ENCODE peak calls at places on chromosomes 16 and 17, in six cellular contexts. One of them, this sample, is unnamed.

GRCh38 chr17:40556884-40557414 is 8.3 kb downstream of the CCR7 start:
- DNase-seq in H54: no peak
- DNase-seq in RPMI7951: no peak
- DNase-seq in HT1080: no peak
- DNase-seq in germinal center: no peak
- DNase-seq in Peyer's patch: peak
- DNase-seq in this sample: no peak

GRCh38 chr17:77602062-77602746 is 356.3 kb upstream of the TNRC6C start:
- DNase-seq in H54: no peak
- DNase-seq in RPMI7951: peak
- DNase-seq in HT1080: no peak
- DNase-seq in germinal center: no peak
- DNase-seq in Peyer's patch: no peak
- DNase-seq in this sample: no peak

GRCh38 chr16:10537946-10538345 is 42.5 kb downstream of the EMP2 start:
- DNase-seq in H54: no peak
- DNase-seq in RPMI7951: no peak
- DNase-seq in HT1080: no peak
- DNase-seq in germinal center: no peak
- DNase-seq in Peyer's patch: no peak
- DNase-seq in this sample: no peak

GRCh38 chr17:70808596-70808995 is 639.3 kb downstream of the KCNJ2 start:
- DNase-seq in H54: peak
- DNase-seq in RPMI7951: no peak
- DNase-seq in HT1080: peak
- DNase-seq in germinal center: no peak
- DNase-seq in Peyer's patch: no peak
- DNase-seq in this sample: no peak

GRCh38 chr17:12407495-12407894 is 258.2 kb upstream of the MYOCD start:
- DNase-seq in H54: no peak
- DNase-seq in RPMI7951: no peak
- DNase-seq in HT1080: no peak
- DNase-seq in germinal center: no peak
- DNase-seq in Peyer's patch: no peak
- DNase-seq in this sample: no peak

GRCh38 chr17:16478693-16479092 is 13.3 kb downstream of the LRRC75A start:
- DNase-seq in H54: no peak
- DNase-seq in RPMI7951: no peak
- DNase-seq in HT1080: no peak
- DNase-seq in germinal center: no peak
- DNase-seq in Peyer's patch: no peak
- DNase-seq in this sample: no peak

GRCh38 chr17:36545465-36546417 is 1.0 kb downstream of the GGNBP2 start:
- DNase-seq in H54: peak
- DNase-seq in RPMI7951: peak
- DNase-seq in HT1080: peak
- DNase-seq in germinal center: peak
- DNase-seq in Peyer's patch: peak
- DNase-seq in this sample: peak

GRCh38 chr17:2043785-2044184 is 2.0 kb downstream of the OVCA2 start:
- DNase-seq in H54: peak
- DNase-seq in RPMI7951: peak
- DNase-seq in HT1080: peak
- DNase-seq in germinal center: no peak
- DNase-seq in Peyer's patch: no peak
- DNase-seq in this sample: no peak

GRCh38 chr17:10532026-10532425 is 13.7 kb upstream of the MYH1 start:
- DNase-seq in H54: no peak
- DNase-seq in RPMI7951: no peak
- DNase-seq in HT1080: no peak
- DNase-seq in germinal center: no peak
- DNase-seq in Peyer's patch: no peak
- DNase-seq in this sample: no peak

GRCh38 chr17:36880506-36880905 is 56.8 kb upstream of the LHX1 start:
- DNase-seq in H54: no peak
- DNase-seq in RPMI7951: no peak
- DNase-seq in HT1080: peak
- DNase-seq in germinal center: no peak
- DNase-seq in Peyer's patch: no peak
- DNase-seq in this sample: no peak

GRCh38 chr17:28953444-28954118 is 2.3 kb upstream of the PHF12 start:
- DNase-seq in H54: no peak
- DNase-seq in RPMI7951: peak
- DNase-seq in HT1080: peak
- DNase-seq in germinal center: peak
- DNase-seq in Peyer's patch: no peak
- DNase-seq in this sample: no peak

GRCh38 chr17:68512967-68513474 is 791 bp downstream of the PRKAR1A start:
- DNase-seq in H54: peak
- DNase-seq in RPMI7951: peak
- DNase-seq in HT1080: peak
- DNase-seq in germinal center: no peak
- DNase-seq in Peyer's patch: no peak
- DNase-seq in this sample: no peak

GRCh38 chr16:30928390-30928789 is 5.0 kb downstream of the FBXL19 start:
- DNase-seq in H54: no peak
- DNase-seq in RPMI7951: no peak
- DNase-seq in HT1080: no peak
- DNase-seq in germinal center: no peak
- DNase-seq in Peyer's patch: no peak
- DNase-seq in this sample: no peak

GRCh38 chr16:57761301-57761700 is 25.7 kb downstream of the KATNB1 start:
- DNase-seq in H54: no peak
- DNase-seq in RPMI7951: no peak
- DNase-seq in HT1080: no peak
- DNase-seq in germinal center: no peak
- DNase-seq in Peyer's patch: no peak
- DNase-seq in this sample: no peak

GRCh38 chr17:58840820-58841612 is 85.4 kb downstream of the PPM1E start:
- DNase-seq in H54: no peak
- DNase-seq in RPMI7951: no peak
- DNase-seq in HT1080: no peak
- DNase-seq in germinal center: no peak
- DNase-seq in Peyer's patch: no peak
- DNase-seq in this sample: no peak

GRCh38 chr17:83145358-83145738 is 65.9 kb downstream of the METRNL start:
- DNase-seq in H54: no peak
- DNase-seq in RPMI7951: no peak
- DNase-seq in HT1080: no peak
- DNase-seq in germinal center: no peak
- DNase-seq in Peyer's patch: no peak
- DNase-seq in this sample: no peak

GRCh38 chr17:75557075-75557851 is 30.3 kb upstream of the MYO15B start:
- DNase-seq in H54: peak
- DNase-seq in RPMI7951: peak
- DNase-seq in HT1080: no peak
- DNase-seq in germinal center: no peak
- DNase-seq in Peyer's patch: peak
- DNase-seq in this sample: no peak

GRCh38 chr17:59534583-59534982 is 30.8 kb upstream of the DHX40 start:
- DNase-seq in H54: peak
- DNase-seq in RPMI7951: peak
- DNase-seq in HT1080: no peak
- DNase-seq in germinal center: peak
- DNase-seq in Peyer's patch: no peak
- DNase-seq in this sample: no peak

GRCh38 chr17:9918352-9918751 is 13.3 kb upstream of the RCVRN start:
- DNase-seq in H54: no peak
- DNase-seq in RPMI7951: no peak
- DNase-seq in HT1080: no peak
- DNase-seq in germinal center: no peak
- DNase-seq in Peyer's patch: no peak
- DNase-seq in this sample: no peak

GRCh38 chr17:34589120-34589965 is 10.0 kb downstream of the TMEM132E start:
- DNase-seq in H54: no peak
- DNase-seq in RPMI7951: no peak
- DNase-seq in HT1080: no peak
- DNase-seq in germinal center: no peak
- DNase-seq in Peyer's patch: no peak
- DNase-seq in this sample: no peak

GRCh38 chr16:11495066-11495407 is 91.7 kb downstream of the LITAF start:
- DNase-seq in H54: no peak
- DNase-seq in RPMI7951: no peak
- DNase-seq in HT1080: no peak
- DNase-seq in germinal center: no peak
- DNase-seq in Peyer's patch: no peak
- DNase-seq in this sample: no peak

GRCh38 chr16:66703359-66704215 is 7.0 kb upstream of the CMTM4 start:
- DNase-seq in H54: no peak
- DNase-seq in RPMI7951: peak
- DNase-seq in HT1080: no peak
- DNase-seq in germinal center: no peak
- DNase-seq in Peyer's patch: no peak
- DNase-seq in this sample: no peak

GRCh38 chr16:10981697-10982216 is 37.4 kb downstream of the CLEC16A start:
- DNase-seq in H54: no peak
- DNase-seq in RPMI7951: no peak
- DNase-seq in HT1080: peak
- DNase-seq in germinal center: peak
- DNase-seq in Peyer's patch: no peak
- DNase-seq in this sample: no peak

GRCh38 chr17:11737290-11737679 is 139.0 kb downstream of the DNAH9 start:
- DNase-seq in H54: no peak
- DNase-seq in RPMI7951: no peak
- DNase-seq in HT1080: no peak
- DNase-seq in germinal center: no peak
- DNase-seq in Peyer's patch: no peak
- DNase-seq in this sample: no peak

GRCh38 chr17:4739122-4740024 is at the start of the genes CXCL16 and ZMYND15:
- DNase-seq in H54: peak
- DNase-seq in RPMI7951: peak
- DNase-seq in HT1080: no peak
- DNase-seq in germinal center: peak
- DNase-seq in Peyer's patch: peak
- DNase-seq in this sample: no peak

GRCh38 chr16:85566502-85567100 is 46.5 kb upstream of the GSE1 start:
- DNase-seq in H54: no peak
- DNase-seq in RPMI7951: no peak
- DNase-seq in HT1080: no peak
- DNase-seq in germinal center: no peak
- DNase-seq in Peyer's patch: no peak
- DNase-seq in this sample: no peak

GRCh38 chr17:32261937-32262510 is 3.6 kb upstream of the RHBDL3 start:
- DNase-seq in H54: no peak
- DNase-seq in RPMI7951: no peak
- DNase-seq in HT1080: no peak
- DNase-seq in germinal center: no peak
- DNase-seq in Peyer's patch: peak
- DNase-seq in this sample: no peak

GRCh38 chr17:21539146-21539545 is 153.2 kb upstream of the KCNJ18 start:
- DNase-seq in H54: no peak
- DNase-seq in RPMI7951: peak
- DNase-seq in HT1080: peak
- DNase-seq in germinal center: no peak
- DNase-seq in Peyer's patch: no peak
- DNase-seq in this sample: no peak

This sample was measured in SIG-M5.